ENCODE peak calls at places on chromosome 15, in five cellular contexts. W is cardiac muscle cell, D is GM12878, M is gastrocnemius medialis, I is A549. H is an unnamed sample. For H3K4me1, the result is how much of the 10 kb centered on the place peaks cover.

GRCh38 chr15:38885001-38885400 is 320.4 kb upstream of the RASGRP1 start:
- DNase-seq in W (peak), D (no peak), M (no peak), I (no peak), H (no peak)

GRCh38 chr15:84992157-84992940 is 10.7 kb downstream of the PDE8A start:
- DNase-seq in W (peak), D (no peak), M (no peak), I (peak), H (no peak)

GRCh38 chr15:72063186-72063585 is 54.8 kb downstream of the MYO9A start:
- DNase-seq in W (peak), D (no peak), M (no peak), I (no peak), H (no peak)

GRCh38 chr15:28931828-28932227 is 46.1 kb downstream of the APBA2 start:
- DNase-seq in W (no peak), D (no peak), M (no peak), I (no peak), H (no peak)

GRCh38 chr15:67680645-67681044 is 138.1 kb downstream of the MAP2K5 start:
- DNase-seq in W (peak), D (no peak), M (no peak), I (no peak), H (no peak)

GRCh38 chr15:81923561-81924350 is 122.1 kb downstream of the MEX3B start:
- DNase-seq in W (no peak), D (no peak), M (no peak), I (no peak), H (no peak)

GRCh38 chr15:45136378-45136764 is 6.6 kb downstream of the DUOX1 start:
- DNase-seq in W (no peak), D (no peak), M (no peak), I (no peak), H (no peak)

GRCh38 chr15:42891569-42891968 is 29.0 kb downstream of the TTBK2 start:
- DNase-seq in W (peak), D (no peak), M (no peak), I (no peak), H (no peak)

GRCh38 chr15:29018406-29018805 is 132.6 kb downstream of the APBA2 start:
- DNase-seq in W (no peak), D (no peak), M (no peak), I (no peak), H (no peak)

GRCh38 chr15:90481023-90481422 is 48.7 kb upstream of the CRTC3 start:
- DNase-seq in W (peak), D (no peak), M (no peak), I (no peak), H (no peak)

GRCh38 chr15:67570875-67571642 is 28.6 kb downstream of the MAP2K5 start:
- DNase-seq in W (no peak), D (no peak), M (no peak), I (no peak), H (no peak)

GRCh38 chr15:70199601-70200000 is 101.9 kb upstream of the TLE3 start:
- DNase-seq in W (no peak), D (no peak), M (no peak), I (no peak), H (no peak)

GRCh38 chr15:71781179-71781964 is 29.0 kb upstream of the NR2E3 start:
- DNase-seq in W (no peak), D (peak), M (no peak), I (no peak), H (no peak)

GRCh38 chr15:82064824-82065223 is 19.0 kb upstream of the MEX3B start:
- DNase-seq in W (peak), D (no peak), M (no peak), I (no peak), H (no peak)

GRCh38 chr15:47289667-47290066 is 427.6 kb upstream of the SEMA6D start:
- DNase-seq in W (no peak), D (no peak), M (no peak), I (no peak), H (no peak)

GRCh38 chr15:71634820-71635219 is 175.5 kb upstream of the NR2E3 start:
- DNase-seq in W (peak), D (no peak), M (no peak), I (no peak), H (no peak)

GRCh38 chr15:40928975-40929729 is at the start of gene DLL4:
- DNase-seq in W (peak), D (no peak), M (no peak), I (peak), H (no peak)

GRCh38 chr15:82183121-82184031 is 79.2 kb downstream of the EFL1 start:
- DNase-seq in W (peak), D (no peak), M (no peak), I (no peak), H (no peak)

GRCh38 chr15:40999190-40999589 is 45.9 kb downstream of the CHAC1 start:
- DNase-seq in W (no peak), D (no peak), M (no peak), I (peak), H (no peak)

GRCh38 chr15:96066852-96067490 is 263.5 kb upstream of the NR2F2 start:
- DNase-seq in W (no peak), D (no peak), M (no peak), I (no peak), H (no peak)
- H3K4me1 ChIP-seq in W (under half), D (under half), M (under half), I (under half), H (under half)

GRCh38 chr15:95394186-95395067 is 936.1 kb upstream of the NR2F2 start:
- DNase-seq in W (peak), D (no peak), M (no peak), I (no peak), H (no peak)
- H3K4me3 ChIP-seq in W (no peak), D (no peak), M (no peak), I (no peak), H (peak)

GRCh38 chr15:48389701-48390143 is 58.5 kb downstream of the DUT start:
- DNase-seq in W (peak), D (no peak), M (no peak), I (no peak), H (no peak)

GRCh38 chr15:48392356-48392755 is 61.1 kb downstream of the DUT start:
- DNase-seq in W (peak), D (no peak), M (peak), I (no peak), H (no peak)

GRCh38 chr15:48394172-48394571 is 62.9 kb downstream of the DUT start:
- DNase-seq in W (no peak), D (no peak), M (peak), I (no peak), H (no peak)

GRCh38 chr15:48393650-48394049 is 62.4 kb downstream of the DUT start:
- DNase-seq in W (peak), D (no peak), M (no peak), I (no peak), H (no peak)

DNA sequence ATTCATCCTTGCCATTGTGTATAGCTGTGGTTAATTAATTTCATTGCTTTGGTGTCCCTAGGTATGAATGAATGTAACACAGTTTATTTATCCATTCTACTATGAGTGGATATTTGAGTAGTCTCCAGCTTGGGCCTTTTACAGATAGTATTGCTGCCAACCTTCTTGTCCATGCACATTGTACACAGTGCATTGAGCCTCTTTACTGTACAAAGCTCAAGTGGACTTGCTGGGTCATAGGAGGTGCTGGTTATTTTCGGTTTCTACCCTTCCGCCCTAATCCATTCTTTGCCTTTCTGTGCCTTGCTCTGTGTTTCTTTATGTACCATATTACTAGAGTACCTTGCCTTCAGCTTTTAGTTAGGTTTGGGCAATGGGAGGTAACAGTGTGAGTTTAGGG is 60.7 kb downstream of the DUT start:
- DNase-seq in W (no peak), D (no peak), M (no peak), I (no peak), H (no peak)
- H3K4me1 ChIP-seq in W (under half), D (under half), M (under half), I (under half), H (half or more)

DNA sequence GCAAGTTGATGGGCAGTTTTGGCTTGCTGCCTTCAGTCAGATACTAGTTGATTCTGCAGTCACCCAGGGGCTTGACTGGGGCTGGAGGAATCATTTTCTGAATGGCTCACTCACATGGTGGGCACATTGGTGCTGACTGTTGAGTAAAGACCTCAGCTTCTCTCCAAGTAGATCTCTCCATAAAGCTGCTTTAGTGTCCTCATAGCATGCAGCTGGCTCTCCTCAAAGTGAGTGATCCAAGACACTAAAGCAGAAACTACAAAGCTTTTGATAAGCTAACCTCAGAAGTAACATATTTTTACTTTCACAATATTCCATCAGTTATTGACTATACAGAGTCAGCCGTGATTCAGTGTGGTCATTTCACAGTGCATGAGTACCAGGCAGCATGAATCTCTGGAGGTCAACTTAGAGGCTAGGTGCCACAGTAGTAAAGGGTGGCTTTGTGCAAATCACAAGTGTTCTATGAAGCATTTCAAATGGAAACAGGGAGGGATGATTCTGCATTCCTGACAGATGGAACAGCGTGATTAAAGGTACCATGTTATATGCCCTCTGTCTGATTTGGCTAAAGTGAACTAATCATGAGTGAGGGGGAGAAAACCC is 24.3 kb upstream of the ATP8B4 start:
- DNase-seq in W (peak), D (no peak), M (no peak), I (no peak), H (no peak)
- H3K4me3 ChIP-seq in W (no peak), D (no peak), M (no peak), I (no peak), H (no peak)

GRCh38 chr15:62446984-62447383 is 281.9 kb upstream of the C2CD4B start:
- DNase-seq in W (no peak), D (no peak), M (no peak), I (no peak), H (no peak)

GRCh38 chr15:62445244-62445643 is 280.2 kb upstream of the C2CD4B start:
- DNase-seq in W (no peak), D (no peak), M (no peak), I (no peak), H (no peak)

GRCh38 chr15:62450061-62450460 is 285.0 kb upstream of the C2CD4B start:
- DNase-seq in W (no peak), D (no peak), M (no peak), I (no peak), H (no peak)

GRCh38 chr15:62449638-62450037 is 284.6 kb upstream of the C2CD4B start:
- DNase-seq in W (no peak), D (no peak), M (no peak), I (no peak), H (no peak)

DNA sequence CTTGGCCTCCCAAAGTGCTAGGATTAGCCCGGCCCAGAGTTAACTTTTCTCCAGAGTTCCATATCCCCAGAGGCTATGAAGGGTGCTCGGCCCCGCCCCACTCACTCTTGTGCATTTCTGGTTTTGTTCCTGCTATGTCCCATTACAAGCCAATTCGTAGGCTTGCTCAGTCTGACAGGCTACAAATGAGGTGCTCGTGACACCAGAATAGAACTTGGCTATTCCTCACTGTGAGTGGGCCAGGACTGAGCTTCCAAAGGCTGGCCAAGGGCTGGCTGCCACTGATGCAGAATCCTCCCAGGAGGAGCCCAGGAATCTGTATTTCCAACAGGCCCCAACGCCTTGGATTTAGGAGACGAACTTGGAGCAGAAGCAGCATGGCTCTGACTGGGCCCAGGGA is 282.7 kb upstream of the C2CD4B start:
- DNase-seq in W (no peak), D (no peak), M (no peak), I (no peak), H (no peak)
- H3K4me1 ChIP-seq in W (under half), D (under half), M (half or more), I (under half), H (under half)

H was measured in esophagus muscularis mucosa.